ENCODE peak calls at places on chromosomes 12 and 14, in six cellular contexts. E is CD8-positive, alpha-beta T cell; H is A549; Z is ovary; Q is body of pancreas; F is thoracic aorta. V is an unnamed sample. For H3K4me1, the result is how much of the 10 kb centered on the place peaks cover.

GRCh38 chr12:66354291-66354690 is 52.0 kb downstream of the HELB start:
- DNase-seq in E (no peak), H (no peak), Z (no peak), Q (no peak), F (no peak), V (no peak)

GRCh38 chr14:102920273-102920997 is 2.0 kb upstream of the AMN start:
- DNase-seq in E (no peak), H (no peak), Z (no peak), Q (no peak), F (no peak), V (no peak)

GRCh38 chr12:87827638-87828264 is 201.4 kb downstream of the C12orf50 start:
- DNase-seq in E (no peak), H (peak), Z (no peak), Q (no peak), F (no peak), V (no peak)

GRCh38 chr14:61516957-61517356 is 178.4 kb upstream of the HIF1A start:
- DNase-seq in E (no peak), H (no peak), Z (no peak), Q (peak), F (no peak), V (no peak)

GRCh38 chr12:88897723-88898122 is 317.5 kb upstream of the KITLG start:
- DNase-seq in E (no peak), H (no peak), Z (no peak), Q (no peak), F (no peak), V (no peak)

GRCh38 chr12:94309348-94309747 is 150.3 kb downstream of the CEP83 start:
- DNase-seq in E (no peak), H (no peak), Z (no peak), Q (no peak), F (no peak), V (no peak)

GRCh38 chr12:14243941-14244340 is 121.5 kb upstream of the ATF7IP start:
- DNase-seq in E (no peak), H (no peak), Z (no peak), Q (no peak), F (no peak), V (no peak)

GRCh38 chr12:26818636-26819035 is 14.4 kb downstream of the ITPR2 start:
- DNase-seq in E (no peak), H (no peak), Z (no peak), Q (no peak), F (no peak), V (no peak)

GRCh38 chr12:34604227-34604626 is 581.9 kb downstream of the ALG10 start:
- DNase-seq in E (no peak), H (no peak), Z (no peak), Q (no peak), F (no peak), V (peak)

GRCh38 chr12:24596768-24597388 is 352.0 kb downstream of the BCAT1 start:
- DNase-seq in E (no peak), H (peak), Z (no peak), Q (no peak), F (no peak), V (no peak)

GRCh38 chr12:65611396-65611795 is 212.9 kb upstream of the HMGA2 start:
- DNase-seq in E (no peak), H (no peak), Z (no peak), Q (no peak), F (no peak), V (no peak)

GRCh38 chr12:60844875-60845274 is 1249.0 kb downstream of the SLC16A7 start:
- DNase-seq in E (no peak), H (no peak), Z (no peak), Q (no peak), F (no peak), V (no peak)

GRCh38 chr12:49342066-49342913 is 4.4 kb upstream of the DNAJC22 start:
- DNase-seq in E (peak), H (peak), Z (peak), Q (peak), F (no peak), V (peak)

GRCh38 chr12:96237035-96237434 is 42.9 kb downstream of the ELK3 start:
- DNase-seq in E (no peak), H (no peak), Z (no peak), Q (no peak), F (no peak), V (peak)

GRCh38 chr14:106318700-106319099 is 792.3 kb downstream of the TMEM121 start:
- DNase-seq in E (peak), H (no peak), Z (no peak), Q (no peak), F (no peak), V (no peak)

GRCh38 chr14:103422981-103423600 is 37.9 kb downstream of the MARK3 start:
- DNase-seq in E (no peak), H (no peak), Z (no peak), Q (no peak), F (no peak), V (no peak)

GRCh38 chr12:1885605-1886245 is 32.7 kb downstream of the CACNA2D4 start:
- DNase-seq in E (no peak), H (no peak), Z (no peak), Q (no peak), F (no peak), V (no peak)

GRCh38 chr14:33569844-33570716 is 380.8 kb downstream of the EGLN3 start:
- DNase-seq in E (no peak), H (no peak), Z (no peak), Q (no peak), F (no peak), V (no peak)

GRCh38 chr14:93018401-93018800 is 95.5 kb downstream of the CHGA start:
- DNase-seq in E (no peak), H (no peak), Z (no peak), Q (no peak), F (no peak), V (no peak)

GRCh38 chr12:13661005-13661887 is 320.2 kb downstream of the GRIN2B start:
- DNase-seq in E (no peak), H (peak), Z (peak), Q (peak), F (no peak), V (no peak)

GRCh38 chr14:39316844-39317553 is 83.3 kb downstream of the MIA2 start:
- DNase-seq in E (no peak), H (no peak), Z (no peak), Q (no peak), F (no peak), V (no peak)

GRCh38 chr12:7108928-7109920 is at the start of gene C1RL:
- DNase-seq in E (peak), H (peak), Z (peak), Q (peak), F (peak), V (peak)

GRCh38 chr12:113322353-113322752 is 12.6 kb downstream of the SLC8B1 start:
- DNase-seq in E (no peak), H (no peak), Z (no peak), Q (no peak), F (no peak), V (no peak)

GRCh38 chr12:114272071-114272470 is 133.9 kb downstream of the TBX5 start:
- DNase-seq in E (no peak), H (no peak), Z (no peak), Q (no peak), F (no peak), V (no peak)

GRCh38 chr12:26287666-26288408 is 92.5 kb downstream of the SSPN start:
- DNase-seq in E (no peak), H (no peak), Z (no peak), Q (peak), F (no peak), V (no peak)

GRCh38 chr12:108649668-108650067 is 16.0 kb upstream of the SELPLG start:
- DNase-seq in E (no peak), H (peak), Z (no peak), Q (no peak), F (no peak), V (no peak)

GRCh38 chr14:69928111-69928523 is 48.9 kb downstream of the SMOC1 start:
- DNase-seq in E (no peak), H (peak), Z (no peak), Q (no peak), F (no peak), V (no peak)

GRCh38 chr14:51697848-51698247 is 46.1 kb downstream of the FRMD6 start:
- DNase-seq in E (no peak), H (no peak), Z (no peak), Q (no peak), F (no peak), V (no peak)

GRCh38 chr12:4807116-4807783 is 87.0 kb downstream of the GALNT8 start:
- DNase-seq in E (no peak), H (no peak), Z (no peak), Q (no peak), F (no peak), V (no peak)

GRCh38 chr12:4810219-4810671 is 90.0 kb downstream of the GALNT8 start:
- DNase-seq in E (no peak), H (no peak), Z (no peak), Q (no peak), F (no peak), V (no peak)

GRCh38 chr12:4809013-4809448 is 88.8 kb downstream of the GALNT8 start:
- DNase-seq in E (no peak), H (no peak), Z (no peak), Q (peak), F (no peak), V (no peak)

GRCh38 chr12:4807813-4808212 is 87.6 kb downstream of the GALNT8 start:
- DNase-seq in E (no peak), H (no peak), Z (no peak), Q (no peak), F (no peak), V (no peak)

DNA sequence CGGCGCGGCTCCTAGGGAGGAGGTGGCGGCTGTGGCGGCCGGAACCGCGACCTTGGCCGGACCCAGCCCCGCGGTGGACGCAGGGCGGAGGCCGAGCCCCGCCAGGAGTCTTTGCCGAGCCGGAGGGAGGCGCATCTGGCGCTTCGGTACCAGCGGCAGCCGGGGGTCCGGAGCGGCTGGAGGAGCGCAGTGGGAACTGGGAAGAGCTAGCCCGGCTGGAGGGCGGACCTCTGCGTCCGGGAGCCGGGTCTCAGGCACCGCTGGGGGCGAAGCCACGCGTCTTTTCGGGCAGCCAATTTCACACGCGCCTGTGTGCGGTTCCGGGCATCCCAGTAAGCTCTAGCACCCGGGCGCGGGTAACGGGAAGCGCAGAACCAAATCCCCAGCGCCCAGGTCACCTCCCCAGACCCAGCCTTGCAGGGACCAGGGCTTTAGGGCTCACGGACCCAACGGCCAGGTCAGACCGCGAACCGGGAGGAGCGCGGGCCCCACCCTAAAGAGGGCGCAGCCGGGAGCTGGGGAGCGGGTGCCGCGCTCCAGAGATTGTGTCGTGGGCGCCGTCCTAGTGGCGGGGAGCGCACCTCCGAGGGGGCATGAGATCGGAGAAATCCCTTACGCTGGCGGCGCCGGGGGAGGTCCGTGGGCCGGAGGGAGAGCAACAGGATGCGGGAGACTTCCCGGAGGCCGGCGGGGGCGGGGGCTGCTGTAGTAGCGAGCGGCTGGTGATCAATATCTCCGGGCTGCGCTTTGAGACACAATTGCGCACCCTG is 89.4 kb downstream of the GALNT8 start:
- DNase-seq in E (no peak), H (no peak), Z (no peak), Q (no peak), F (no peak), V (peak)
- H3K4me1 ChIP-seq in E (under half), H (under half), Z (under half), Q (under half), F (under half), V (under half)

DNA sequence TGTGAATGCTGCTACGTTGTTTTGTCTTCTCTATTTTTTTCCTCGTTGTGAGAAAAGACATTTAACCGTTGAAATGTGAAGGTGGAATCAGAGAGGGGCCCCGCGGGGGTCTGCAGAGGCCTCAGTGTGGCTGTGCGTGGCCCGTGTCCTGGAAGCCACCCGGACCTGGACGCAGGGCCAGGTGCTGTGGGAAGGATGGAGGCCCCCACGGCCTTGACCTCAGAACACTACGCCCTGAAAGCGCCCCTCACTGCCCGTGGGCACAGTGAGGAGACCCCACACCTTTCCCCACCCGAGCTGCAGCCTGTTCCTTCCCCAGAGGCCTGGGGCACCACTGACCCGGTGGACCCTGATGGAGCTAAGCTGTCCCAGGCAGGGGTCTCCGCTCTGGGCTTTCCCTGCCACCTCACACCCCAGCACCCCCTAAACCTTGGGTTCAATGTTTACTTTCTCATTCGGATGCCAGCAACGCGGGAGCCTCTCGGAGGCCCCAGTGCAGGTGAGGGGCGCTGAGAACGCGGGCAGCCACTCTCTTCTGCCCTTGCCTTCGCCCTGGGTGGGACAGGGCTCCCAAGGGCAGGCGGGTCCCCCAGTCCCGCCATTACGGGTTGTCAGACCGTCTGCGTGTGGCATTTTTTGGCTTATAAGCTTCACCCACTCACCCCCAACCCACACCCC is 26.9 kb downstream of the SETD1B start:
- DNase-seq in E (no peak), H (no peak), Z (no peak), Q (no peak), F (no peak), V (no peak)
- H3K27ac ChIP-seq in E (no peak), H (no peak), Z (no peak), Q (no peak), F (no peak), V (no peak)

GRCh38 chr12:53292441-53292840 is 2.9 kb upstream of the PFDN5 start:
- DNase-seq in E (no peak), H (no peak), Z (no peak), Q (peak), F (no peak), V (no peak)

GRCh38 chr12:53295070-53295890 is at the start of gene PFDN5:
- DNase-seq in E (peak), H (peak), Z (peak), Q (peak), F (peak), V (peak)

GRCh38 chr12:53298154-53298553 is 1.3 kb upstream of the MYG1 start:
- DNase-seq in E (no peak), H (no peak), Z (no peak), Q (no peak), F (no peak), V (no peak)

GRCh38 chr12:53299101-53299453 is 418 bp upstream of the MYG1 start:
- DNase-seq in E (no peak), H (peak), Z (no peak), Q (no peak), F (no peak), V (no peak)

DNA sequence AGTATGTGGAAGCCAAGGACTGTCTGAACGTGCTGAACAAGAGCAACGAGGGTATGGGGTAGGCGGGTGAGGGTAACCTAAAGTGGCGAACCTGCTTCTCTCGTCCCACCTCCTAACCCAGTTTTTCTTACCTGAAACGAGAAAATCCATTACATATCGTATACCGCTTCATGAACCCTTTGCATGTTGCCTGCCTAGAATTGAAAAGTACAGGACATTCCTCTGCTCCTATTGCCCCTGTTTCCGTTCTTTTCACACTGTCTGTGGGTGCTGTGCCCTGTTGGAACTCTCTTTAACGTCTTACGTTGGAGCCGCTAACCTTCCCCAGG is 513 bp downstream of the PFDN5 start:
- DNase-seq in E (no peak), H (no peak), Z (no peak), Q (no peak), F (no peak), V (no peak)
- H3K4me1 ChIP-seq in E (under half), H (under half), Z (under half), Q (under half), F (under half), V (half or more)

GRCh38 chr12:69239286-69239921 is at the start of gene CPSF6:
- DNase-seq in E (peak), H (peak), Z (peak), Q (peak), F (peak), V (peak)
- H3K27ac ChIP-seq in E (peak), H (peak), Z (peak), Q (peak), F (peak), V (peak)

V was measured in suprapubic skin.